ENCODE peak calls at places on chromosomes 4 and X, in six cellular contexts. W, N, C, X, O and T are unnamed samples.

GRCh38 chr4:8191136-8191747 is 7.8 kb upstream of the SH3TC1 start:
- DNase-seq in O (no peak), C (peak; percentile 44), X (peak; percentile 68), W (no peak), N (peak; percentile 63), T (peak; percentile 39)

GRCh38 chr4:55318135-55318534 is 27.9 kb upstream of the SRD5A3 start:
- DNase-seq in O (no peak), N (peak; percentile 39), W (no peak), C (no peak), X (no peak), T (no peak)

GRCh38 chr4:74447636-74448233 is 2.8 kb downstream of the AREG start:
- DNase-seq in O (no peak), W (no peak), X (no peak), C (no peak), N (no peak), T (no peak)

GRCh38 chr4:161629694-161630441 is 533.9 kb downstream of the FSTL5 start:
- DNase-seq in W (no peak), X (no peak), O (no peak), N (no peak), C (no peak), T (no peak)

GRCh38 chrX:2666491-2666890 is 24.6 kb upstream of the CD99 start:
- DNase-seq in C (no peak), N (no peak), O (no peak), W (no peak), X (no peak), T (no peak)

GRCh38 chr4:163137581-163137980 is 29.1 kb downstream of the NAF1 start:
- DNase-seq in X (no peak), O (no peak), C (no peak), N (no peak), W (no peak), T (no peak)

GRCh38 chr4:81404294-81404693 is 67.4 kb downstream of the RASGEF1B start:
- DNase-seq in N (no peak), O (no peak), X (no peak), W (no peak), C (no peak), T (no peak)

GRCh38 chr4:182555997-182556418 is 312.8 kb downstream of the TENM3 start:
- DNase-seq in N (no peak), C (no peak), W (no peak), O (no peak), X (no peak), T (peak; percentile 77)

GRCh38 chrX:129525162-129525561 is 1.9 kb upstream of the SMARCA1 start:
- DNase-seq in X (no peak), W (no peak), O (no peak), N (no peak), C (no peak), T (no peak)

GRCh38 chr4:30605616-30606015 is 114.6 kb upstream of the PCDH7 start:
- DNase-seq in W (no peak), N (no peak), X (no peak), O (no peak), C (no peak), T (no peak)

GRCh38 chr4:113901994-113902787 is 77.3 kb downstream of the ARSJ start:
- DNase-seq in O (no peak), N (peak; percentile 86), C (no peak), W (no peak), X (no peak), T (peak; percentile 57)

GRCh38 chrX:136251042-136251991 is at the start of gene MAP7D3:
- DNase-seq in N (peak; percentile 60), W (peak; percentile 54), O (peak; percentile 63), C (no peak), X (peak; percentile 86), T (peak; percentile 63)

GRCh38 chr4:111537861-111538260 is 607.4 kb upstream of the FAM241A start:
- DNase-seq in C (no peak), N (no peak), X (no peak), O (no peak), W (no peak), T (no peak)

GRCh38 chr4:78704981-78705757 is 71.0 kb upstream of the BMP2K start:
- DNase-seq in N (no peak), O (no peak), X (no peak), W (no peak), C (no peak), T (peak; percentile 7)

GRCh38 chrX:11758400-11759171 is 549 bp downstream of the MSL3 start:
- DNase-seq in X (peak; percentile 82), O (peak; percentile 84), N (peak; percentile 87), W (peak; percentile 70), C (no peak), T (peak; percentile 82)

GRCh38 chr4:141768954-141769353 is 132.6 kb downstream of the IL15 start:
- DNase-seq in W (no peak), C (no peak), N (no peak), X (no peak), O (no peak), T (no peak)

GRCh38 chr4:142386450-142386849 is 459.7 kb downstream of the INPP4B start:
- DNase-seq in N (no peak), W (no peak), C (no peak), O (no peak), X (no peak), T (peak; percentile 24)

GRCh38 chrX:41730101-41730500 is 6.1 kb downstream of the GPR82 start:
- DNase-seq in C (no peak), N (no peak), X (no peak), O (no peak), W (no peak), T (no peak)

GRCh38 chr4:140755811-140756291 is 334 bp downstream of the TBC1D9 start:
- DNase-seq in X (no peak), O (peak; percentile 74), W (peak; percentile 28), N (peak; percentile 63), C (no peak), T (peak; percentile 64)

GRCh38 chr4:3062466-3062865 is 11.9 kb downstream of the HTT-AS start:
- DNase-seq in C (no peak), W (no peak), O (no peak), X (no peak), N (no peak), T (no peak)

GRCh38 chrX:1244164-1245076 is 24.2 kb upstream of the CSF2RA start:
- DNase-seq in W (peak; percentile 31), C (no peak), O (peak; percentile 80), N (no peak), X (no peak), T (peak; percentile 23)

GRCh38 chr4:52956691-52957090 is 94.6 kb downstream of the RASL11B start:
- DNase-seq in N (no peak), O (no peak), W (no peak), C (no peak), X (no peak), T (no peak)

DNA sequence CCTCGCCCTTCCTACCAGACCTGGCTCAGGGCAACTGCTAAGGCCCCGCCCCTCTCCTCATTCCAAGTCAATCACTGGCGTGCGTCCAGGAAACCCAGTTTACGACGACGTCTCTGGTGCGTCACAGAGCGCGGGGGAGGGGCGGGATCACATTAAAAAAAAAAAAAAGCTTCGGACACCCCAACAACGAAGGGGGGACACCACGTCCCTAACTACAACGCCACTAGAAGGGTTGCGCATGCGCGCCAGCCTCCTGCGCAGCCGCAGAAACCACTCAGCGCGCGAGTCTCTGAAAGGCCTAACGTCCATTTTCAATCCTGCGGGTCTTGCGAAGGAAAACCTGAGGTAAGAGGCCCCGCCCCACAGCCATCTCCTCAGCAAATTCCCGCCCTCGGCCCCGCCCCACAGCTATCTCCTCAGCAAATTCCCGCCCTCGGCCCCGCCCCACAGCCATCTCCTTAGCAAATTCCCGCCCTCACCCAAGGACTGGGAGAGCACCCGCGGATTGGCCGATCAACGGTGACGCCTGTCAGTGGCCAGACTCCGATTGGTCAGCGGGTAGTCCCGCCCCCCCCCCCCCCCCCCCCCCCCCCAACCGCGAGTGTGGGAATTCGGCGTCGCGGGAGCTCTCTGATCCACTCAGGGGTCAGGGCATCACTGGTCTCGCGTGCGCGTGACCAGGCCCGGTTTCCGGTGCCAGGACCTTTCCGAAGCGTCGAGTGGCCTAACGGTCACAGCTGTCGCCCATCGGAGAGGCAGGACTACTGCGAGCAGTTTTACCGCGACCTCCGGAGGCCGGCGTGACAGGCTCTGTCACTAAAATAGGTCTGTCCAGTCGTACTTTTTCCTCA is at the start of gene SCML1:
- DNase-seq in C (peak; percentile 71), W (peak; percentile 84), N (peak; percentile 97), O (peak; percentile 87), X (peak; percentile 46), T (peak; percentile 96)
- TF ChIP-seq POLR2A in C (no peak), W (peak; percentile 37), N (no peak), O (no peak), X (no peak), T (peak; percentile 54)

DNA sequence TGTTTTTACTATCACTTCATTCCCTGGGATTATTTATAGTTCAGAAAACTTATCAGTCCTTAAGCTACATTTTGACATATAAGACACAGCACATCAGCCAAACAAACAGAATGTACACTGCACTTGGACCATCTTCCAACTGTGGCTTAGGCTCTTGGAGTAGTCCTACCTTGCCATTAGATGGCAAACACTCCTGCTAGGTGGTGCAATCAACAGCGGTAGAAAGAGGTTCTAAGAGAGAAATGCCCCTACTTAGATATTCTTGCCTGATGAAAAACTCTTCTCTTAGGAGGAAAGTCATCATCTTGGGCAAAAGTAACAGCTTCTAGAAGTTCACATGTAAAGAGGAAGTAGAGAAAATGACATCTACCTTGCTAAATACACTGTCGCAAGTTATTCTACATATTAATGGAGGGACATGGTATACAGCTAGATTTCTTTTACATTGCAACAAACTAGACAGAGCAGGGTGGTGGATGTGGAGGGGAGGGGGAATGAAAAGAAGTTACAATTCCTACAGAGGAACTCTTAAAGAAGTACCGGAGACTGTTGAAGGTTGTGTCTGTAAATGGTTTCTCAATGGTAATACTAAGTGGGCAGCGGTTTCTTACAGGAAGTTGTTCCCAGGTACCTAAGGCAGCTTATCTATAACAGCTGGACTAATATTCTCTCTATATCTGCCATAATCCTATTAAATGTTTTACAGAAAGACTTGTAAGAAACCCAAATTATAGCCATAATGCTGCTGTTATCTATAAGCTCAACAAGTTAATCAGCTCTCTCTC is 8.1 kb upstream of the STPG2 start:
- DNase-seq in C (no peak), N (no peak), O (no peak), W (no peak), X (no peak), T (no peak)
- TF ChIP-seq CTCF in C (no peak), N (no peak), O (no peak), W (no peak), X (no peak), T (no peak)

GRCh38 chr4:56681849-56682175 is 716 bp upstream of the HOPX start:
- DNase-seq in O (no peak), W (no peak), C (no peak), X (no peak), N (no peak), T (no peak)
- H3K4me3 ChIP-seq in O (no peak overlapping the region), W (no peak overlapping the region), C (no peak overlapping the region), X (no peak overlapping the region), N (peak overlapping the region; percentile 29), T (no peak overlapping the region)

DNA sequence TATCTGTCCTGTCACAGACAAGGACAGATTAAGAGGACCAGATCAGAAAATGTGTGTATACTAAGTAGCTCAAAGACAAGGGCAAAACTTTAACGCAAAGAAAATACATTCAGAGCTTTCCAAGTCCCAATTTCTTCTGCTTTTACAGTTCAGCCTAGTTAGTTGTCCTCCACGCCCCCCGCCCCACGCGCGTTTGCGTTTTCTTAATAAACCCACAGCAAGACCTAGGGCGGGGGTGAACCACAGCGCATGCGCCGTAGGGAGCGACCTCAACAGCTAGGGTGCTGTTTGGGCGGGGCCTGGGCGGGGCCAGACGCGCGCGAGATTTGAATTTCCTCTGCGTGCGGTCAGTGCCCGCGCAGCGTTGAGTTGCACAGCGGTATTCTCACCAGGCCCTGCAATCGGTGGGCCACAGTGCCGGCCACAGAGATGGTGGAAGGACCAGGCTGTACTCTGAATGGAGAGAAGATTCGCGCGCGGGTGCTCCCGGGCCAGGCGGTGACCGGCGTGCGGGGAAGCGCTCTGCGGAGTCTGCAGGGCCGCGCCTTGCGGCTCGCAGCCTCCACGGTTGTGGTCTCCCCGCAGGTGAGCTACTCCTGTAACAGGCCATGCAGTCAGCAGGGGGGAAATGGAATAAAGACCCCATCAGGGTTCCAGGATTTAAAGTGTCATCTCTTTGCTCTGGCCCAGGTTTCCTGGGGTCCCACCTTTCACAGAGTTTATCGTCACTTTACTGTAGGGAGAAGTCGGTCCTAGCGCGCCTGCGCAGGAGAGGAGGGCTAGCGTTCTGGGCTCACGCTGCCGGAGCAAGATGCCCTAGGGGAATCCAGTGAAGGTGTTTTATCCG is at the start of gene NEIL3:
- DNase-seq in X (peak; percentile 98), O (peak; percentile 90), W (peak; percentile 70), C (peak; percentile 54), N (peak; percentile 90), T (peak; percentile 92)
- TF ChIP-seq POLR2A in X (peak; percentile 93), O (peak; percentile 19), W (no peak), C (peak; percentile 90), N (no peak), T (no peak)